ENCODE peak calls at places on chromosomes 2 and 18, in ten cellular contexts. Z is AG09309, R is GM06990, Q is left lung, P is endothelial cell, S is lung, K is OCI-LY7, H is omental fat pad, V is mesothelial cell of epicardium, C is RWPE1. O is an unnamed sample.

GRCh38 chr2:44553456-44553855 is 191.7 kb downstream of the CAMKMT start:
- DNase-seq in K (no peak), R (no peak), C (peak; percentile 25), V (no peak), S (no peak), P (no peak), Q (no peak), Z (no peak), H (no peak), O (no peak)

GRCh38 chr2:137367361-137367760 is 596.9 kb upstream of the HNMT start:
- DNase-seq in Z (no peak), Q (no peak), V (no peak), H (no peak), R (no peak), P (no peak), K (no peak), S (no peak), C (no peak), O (no peak)

GRCh38 chr2:47346-48218 is 1.3 kb upstream of the FAM110C start:
- DNase-seq in C (no peak), Q (no peak), K (no peak), H (no peak), R (no peak), P (no peak), S (no peak), V (no peak), Z (no peak), O (no peak)

GRCh38 chr18:31197676-31198075 is 35.0 kb upstream of the DSC1 start:
- DNase-seq in P (no peak), Z (no peak), K (no peak), H (no peak), Q (no peak), S (no peak), C (peak; percentile 51), V (no peak), R (no peak), O (no peak)

GRCh38 chr18:41532344-41533086 is 422.5 kb upstream of the PIK3C3 start:
- DNase-seq in K (no peak), Z (no peak), V (no peak), P (peak; percentile 5), S (no peak), H (no peak), R (no peak), Q (no peak), C (no peak), O (no peak)

GRCh38 chr18:78542204-78542603 is 437.4 kb upstream of the SALL3 start:
- DNase-seq in P (no peak), K (no peak), V (no peak), H (no peak), S (peak; percentile 90), R (no peak), C (peak; percentile 59), Q (peak; percentile 80), Z (no peak), O (no peak)

GRCh38 chr2:237527766-237528165 is 38.6 kb upstream of the PRLH start:
- DNase-seq in Z (no peak), C (no peak), V (no peak), R (no peak), P (no peak), S (no peak), Q (no peak), K (no peak), H (no peak), O (no peak)

GRCh38 chr2:185221-185620 is 78.6 kb downstream of the SH3YL1 start:
- DNase-seq in V (no peak), S (no peak), R (no peak), K (no peak), Q (no peak), H (no peak), Z (no peak), C (peak; percentile 59), P (no peak), O (no peak)

GRCh38 chr2:191329841-191330240 is 84.6 kb downstream of the MYO1B start:
- DNase-seq in K (no peak), P (no peak), H (no peak), V (no peak), C (no peak), Q (no peak), S (no peak), Z (no peak), R (no peak), O (no peak)

GRCh38 chr2:104375206-104375605 is 478.7 kb upstream of the POU3F3 start:
- DNase-seq in R (no peak), Q (no peak), V (no peak), H (no peak), K (no peak), C (peak; percentile 3), Z (no peak), P (no peak), S (no peak), O (no peak)

GRCh38 chr18:2848145-2848878 is 1.5 kb downstream of the EMILIN2 start:
- DNase-seq in C (no peak), S (no peak), Z (no peak), P (no peak), V (no peak), H (no peak), Q (no peak), K (no peak), R (no peak), O (no peak)

GRCh38 chr2:51707625-51708024 is 675.7 kb upstream of the NRXN1 start:
- DNase-seq in K (no peak), C (no peak), V (no peak), R (no peak), H (no peak), S (no peak), Q (no peak), P (no peak), Z (no peak), O (no peak)

GRCh38 chr2:51705418-51705817 is 673.5 kb upstream of the NRXN1 start:
- DNase-seq in S (no peak), H (no peak), K (no peak), C (no peak), V (no peak), Q (no peak), Z (no peak), R (no peak), P (no peak), O (no peak)

GRCh38 chr2:51706220-51706619 is 674.3 kb upstream of the NRXN1 start:
- DNase-seq in K (no peak), H (no peak), V (no peak), Z (no peak), Q (no peak), P (no peak), R (no peak), S (no peak), C (no peak), O (no peak)

GRCh38 chr2:51711761-51712160 is 679.8 kb upstream of the NRXN1 start:
- DNase-seq in H (no peak), R (no peak), Z (no peak), P (no peak), K (no peak), S (no peak), Q (no peak), V (no peak), C (no peak), O (no peak)

GRCh38 chr2:51710222-51710621 is 678.3 kb upstream of the NRXN1 start:
- DNase-seq in K (peak; percentile 20), C (no peak), S (no peak), P (peak; percentile 31), H (no peak), R (no peak), Q (no peak), V (no peak), Z (no peak), O (no peak)
- TF ChIP-seq CTCF in K (peak; percentile 74), C (no peak), S (no peak), P (peak; percentile 30), H (no peak), R (peak; percentile 40), Q (no peak), V (no peak), Z (no peak), O (peak; percentile 52)

DNA sequence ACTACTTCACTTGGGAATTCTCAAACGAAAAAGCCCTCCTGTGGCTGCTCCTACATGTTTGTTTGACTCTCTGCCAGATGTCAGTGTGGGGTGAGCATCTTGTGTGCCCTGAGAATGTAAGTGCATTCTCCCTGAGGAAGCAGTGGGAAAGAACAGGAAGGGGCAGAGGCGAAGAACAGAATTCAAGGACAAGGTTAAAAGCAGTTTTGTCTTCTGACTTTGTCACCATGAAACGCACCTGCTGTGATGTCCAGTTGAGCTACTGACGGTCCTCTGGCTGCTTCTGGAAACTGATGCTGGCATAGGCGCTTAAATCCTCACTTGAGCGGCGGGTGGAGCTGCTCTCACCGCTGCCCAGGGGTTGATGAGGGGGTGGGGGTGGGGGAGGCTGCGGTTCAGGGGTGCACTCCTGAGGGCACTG is 4.9 kb downstream of the IRS1 start:
- DNase-seq in Q (no peak), C (peak; percentile 38), V (no peak), Z (no peak), S (no peak), H (no peak), P (no peak), K (no peak), R (no peak), O (no peak)
- TF ChIP-seq CTCF in Q (no peak), C (no peak), V (no peak), Z (no peak), S (no peak), H (no peak), P (no peak), K (no peak), R (no peak), O (no peak)

GRCh38 chr2:123514808-123515207 is 510.3 kb upstream of the CNTNAP5 start:
- DNase-seq in H (no peak), R (no peak), V (no peak), C (no peak), P (no peak), S (no peak), Z (no peak), Q (no peak), K (no peak), O (no peak)
- TF ChIP-seq CTCF in H (no peak), R (no peak), V (no peak), C (peak; percentile 22), P (no peak), S (no peak), Z (no peak), Q (no peak), K (no peak), O (no peak)

GRCh38 chr2:174666312-174666711 is 68.7 kb upstream of the WIPF1 start:
- DNase-seq in S (peak; percentile 35), R (no peak), P (no peak), V (no peak), H (no peak), K (no peak), Z (no peak), C (no peak), Q (no peak), O (no peak)

GRCh38 chr2:174667461-174667860 is 69.9 kb upstream of the WIPF1 start:
- DNase-seq in S (no peak), K (no peak), C (no peak), P (no peak), R (no peak), Z (no peak), V (no peak), Q (no peak), H (no peak), O (no peak)

GRCh38 chr2:174669321-174669720 is 71.7 kb upstream of the WIPF1 start:
- DNase-seq in Z (no peak), C (no peak), R (no peak), V (no peak), K (no peak), P (no peak), S (no peak), H (no peak), Q (no peak), O (no peak)

GRCh38 chr2:174668075-174668474 is 70.5 kb upstream of the WIPF1 start:
- DNase-seq in H (no peak), S (no peak), C (no peak), R (no peak), V (no peak), K (no peak), P (no peak), Z (no peak), Q (no peak), O (no peak)

GRCh38 chr2:174666786-174667369 is 69.3 kb upstream of the WIPF1 start:
- DNase-seq in Q (no peak), S (no peak), Z (no peak), C (no peak), R (no peak), H (no peak), K (no peak), V (no peak), P (no peak), O (no peak)
- TF ChIP-seq CTCF in Q (no peak), S (no peak), Z (no peak), C (no peak), R (no peak), H (no peak), K (no peak), V (no peak), P (no peak), O (no peak)